ENCODE peak calls at places on chromosomes 11 and 22, in four cellular contexts. Y is IMR-90, O is mesendoderm, N is neuronal stem cell. E is an unnamed sample.

GRCh38 chr11:104164028-104164520 is at the start of gene PDGFD:
- DNase-seq in N (peak), Y (peak), O (peak), E (peak)

GRCh38 chr22:36776722-36777121 is 803 bp upstream of the IFT27 start:
- DNase-seq in N (no peak), O (no peak), Y (no peak), E (no peak)

GRCh38 chr11:66859686-66860448 is 3.0 kb downstream of the LRFN4 start:
- DNase-seq in N (no peak), Y (no peak), O (no peak), E (no peak)

GRCh38 chr11:10114593-10115404 is 179.2 kb downstream of the SBF2 start:
- DNase-seq in O (no peak), N (no peak), Y (no peak), E (peak)

GRCh38 chr22:50008151-50009040 is 4.2 kb downstream of the IL17REL start:
- DNase-seq in Y (no peak), N (no peak), O (no peak), E (no peak)

GRCh38 chr11:119688362-119688761 is 40.6 kb downstream of the NECTIN1 start:
- DNase-seq in O (no peak), Y (no peak), N (no peak), E (no peak)

GRCh38 chr22:25172153-25172552 is 27.5 kb upstream of the CRYBB3 start:
- DNase-seq in N (no peak), O (peak), Y (no peak), E (no peak)

GRCh38 chr22:23036684-23037428 is 33.5 kb upstream of the GNAZ start:
- DNase-seq in N (no peak), O (no peak), Y (peak), E (no peak)

GRCh38 chr11:20631525-20632168 is 32.2 kb downstream of the SLC6A5 start:
- DNase-seq in N (no peak), O (peak), Y (no peak), E (no peak)

GRCh38 chr11:10326080-10326964 is 21.4 kb downstream of the ADM start:
- DNase-seq in N (no peak), Y (no peak), O (no peak), E (no peak)

GRCh38 chr11:18834754-18835466 is 43.3 kb upstream of the PTPN5 start:
- DNase-seq in Y (no peak), N (no peak), O (no peak), E (no peak)

GRCh38 chr11:59266491-59266890 is 53.8 kb upstream of the MPEG1 start:
- DNase-seq in N (no peak), Y (no peak), O (no peak), E (no peak)

GRCh38 chr11:17991799-17992433 is 20.9 kb downstream of the SERGEF start:
- DNase-seq in N (no peak), Y (peak), O (peak), E (peak)

GRCh38 chr11:126148317-126148716 is 63.1 kb downstream of the RPUSD4 start:
- DNase-seq in Y (no peak), O (no peak), N (no peak), E (no peak)

GRCh38 chr11:75743711-75744563 is 24.6 kb upstream of the DGAT2 start:
- DNase-seq in O (no peak), N (no peak), Y (no peak), E (no peak)

GRCh38 chr22:35454416-35455054 is 54.6 kb downstream of the MCM5 start:
- DNase-seq in N (no peak), O (peak), Y (no peak), E (no peak)

GRCh38 chr22:42747701-42748513 is 27.2 kb upstream of the A4GALT start:
- DNase-seq in Y (peak), O (peak), N (no peak), E (peak)

GRCh38 chr11:93822359-93822758 is 28.1 kb downstream of the VSTM5 start:
- DNase-seq in N (no peak), Y (no peak), O (no peak), E (no peak)

GRCh38 chr22:30483169-30483568 is 11.4 kb upstream of the SEC14L3 start:
- DNase-seq in N (no peak), Y (no peak), O (no peak), E (peak)

GRCh38 chr22:43291381-43291780 is 51.8 kb downstream of the SCUBE1 start:
- DNase-seq in O (no peak), N (no peak), Y (no peak), E (no peak)

GRCh38 chr11:76810151-76810853 is 27.1 kb downstream of the TSKU start:
- DNase-seq in Y (no peak), O (no peak), N (no peak), E (peak)

GRCh38 chr11:77503006-77503405 is 29.1 kb upstream of the PAK1 start:
- DNase-seq in O (no peak), Y (peak), N (no peak), E (no peak)

GRCh38 chr22:43867839-43868652 is 5.7 kb upstream of the SULT4A1 start:
- DNase-seq in O (peak), N (peak), Y (peak), E (peak)

GRCh38 chr11:128522943-128523518 is 64.3 kb downstream of the ETS1 start:
- DNase-seq in N (no peak), O (no peak), Y (no peak), E (peak)

GRCh38 chr11:128523616-128524015 is 63.7 kb downstream of the ETS1 start:
- DNase-seq in Y (peak), N (no peak), O (no peak), E (peak)

GRCh38 chr11:128521697-128522062 is 65.7 kb downstream of the ETS1 start:
- DNase-seq in N (no peak), O (no peak), Y (no peak), E (peak)

GRCh38 chr11:128520886-128521696 is 66.3 kb downstream of the ETS1 start:
- DNase-seq in Y (no peak), O (no peak), N (no peak), E (no peak)

GRCh38 chr11:128522063-128522942 is 65.1 kb downstream of the ETS1 start:
- DNase-seq in O (peak), Y (peak), N (peak), E (peak)
- H2BK5ac ChIP-seq in O (peak), Y (peak), N (no peak), E (peak)

GRCh38 chr11:27294654-27295053 is 68.4 kb downstream of the CCDC34 start:
- DNase-seq in Y (no peak), N (no peak), O (no peak), E (no peak)

GRCh38 chr11:27291954-27292641 is 70.9 kb downstream of the CCDC34 start:
- DNase-seq in N (no peak), Y (no peak), O (no peak), E (no peak)

GRCh38 chr11:27293500-27294417 is 69.3 kb downstream of the CCDC34 start:
- DNase-seq in N (no peak), Y (peak), O (peak), E (no peak)

GRCh38 chr11:27291302-27291889 is 71.6 kb downstream of the CCDC34 start:
- DNase-seq in O (peak), N (no peak), Y (no peak), E (no peak)

GRCh38 chr11:27292642-27293020 is 70.4 kb downstream of the CCDC34 start:
- DNase-seq in O (no peak), N (no peak), Y (no peak), E (no peak)
- H3K4me3 ChIP-seq in O (no peak), N (no peak), Y (no peak), E (no peak)

GRCh38 chr22:28917747-28918543 is 34.6 kb downstream of the ZNRF3 start:
- DNase-seq in N (peak), Y (peak), O (peak), E (peak)
- H2BK5ac ChIP-seq in N (no peak), Y (no peak), O (peak), E (peak)

GRCh38 chr22:40107756-40108437 is 69.8 kb upstream of the TNRC6B start:
- DNase-seq in N (no peak), O (peak), Y (peak), E (peak)
- H3K4me3 ChIP-seq in N (no peak), O (no peak), Y (peak), E (no peak)

GRCh38 chr11:111938687-111939160 is 1.6 kb downstream of the DIXDC1 start:
- DNase-seq in O (peak), N (no peak), Y (peak), E (peak)

GRCh38 chr11:111935331-111936044 is 1.7 kb upstream of the DIXDC1 start:
- DNase-seq in Y (peak), O (no peak), N (no peak), E (peak)

GRCh38 chr11:111937859-111938258 is 716 bp downstream of the DIXDC1 start:
- DNase-seq in Y (no peak), N (no peak), O (peak), E (peak)

GRCh38 chr11:111936045-111936400 is 1.1 kb upstream of the DIXDC1 start:
- DNase-seq in Y (peak), N (no peak), O (no peak), E (peak)

GRCh38 chr11:111937461-111937769 is 272 bp downstream of the DIXDC1 start:
- DNase-seq in O (no peak), N (no peak), Y (no peak), E (no peak)
- H2BK5ac ChIP-seq in O (peak), N (no peak), Y (peak), E (peak)

DNA sequence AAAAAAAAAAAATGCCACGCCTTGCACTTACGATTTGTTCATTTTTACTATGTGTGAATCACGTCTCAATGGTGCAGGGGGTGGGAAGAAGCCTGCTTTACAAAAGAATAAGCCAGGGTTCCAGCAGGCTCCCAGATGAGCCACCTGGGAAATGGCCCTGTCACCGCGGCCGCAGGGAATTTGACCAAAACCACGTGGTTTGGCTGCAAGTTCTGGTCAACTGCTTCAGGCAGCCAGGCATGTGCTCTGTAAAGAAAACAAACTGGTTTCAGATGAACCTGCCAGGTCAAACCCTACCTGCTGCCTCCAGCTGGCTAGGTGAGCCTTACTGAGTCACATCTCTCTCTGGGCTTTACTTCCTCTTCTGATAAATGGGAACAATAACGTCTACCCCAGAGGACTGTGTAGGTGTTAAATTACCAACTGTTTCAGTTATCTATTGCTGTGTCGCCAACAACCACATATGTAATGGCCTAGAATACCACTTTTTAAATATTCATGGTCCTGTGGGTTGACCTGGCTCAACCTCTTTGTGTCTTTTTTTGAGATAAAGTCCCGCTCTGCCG is 30.5 kb upstream of the GCAT start:
- DNase-seq in Y (peak), N (no peak), O (peak), E (peak)
- H3K4me3 ChIP-seq in Y (no peak), N (no peak), O (no peak), E (no peak)

GRCh38 chr11:61161190-61162091 is at the start of gene VPS37C:
- DNase-seq in O (peak), N (peak), Y (peak), E (peak)
- H2BK5ac ChIP-seq in O (peak), N (peak), Y (peak), E (peak)

GRCh38 chr22:27795053-27795452 is 6.5 kb downstream of the MN1 start:
- DNase-seq in O (no peak), N (no peak), Y (no peak), E (no peak)

GRCh38 chr22:27794244-27794643 is 7.3 kb downstream of the MN1 start:
- DNase-seq in N (no peak), O (peak), Y (no peak), E (no peak)

GRCh38 chr22:27797793-27798525 is 3.6 kb downstream of the MN1 start:
- DNase-seq in O (no peak), Y (no peak), N (no peak), E (no peak)

GRCh38 chr22:27796829-27797792 is 4.4 kb downstream of the MN1 start:
- DNase-seq in N (no peak), Y (no peak), O (no peak), E (no peak)

GRCh38 chr22:27796118-27796517 is 5.4 kb downstream of the MN1 start:
- DNase-seq in Y (no peak), O (no peak), N (no peak), E (no peak)
- H3K4me3 ChIP-seq in Y (no peak), O (no peak), N (peak), E (peak)

GRCh38 chr11:73274722-73275380 is 2.7 kb downstream of the P2RY6 start:
- DNase-seq in O (no peak), Y (no peak), N (no peak), E (no peak)

GRCh38 chr11:73273246-73273890 is 1.2 kb downstream of the P2RY6 start:
- DNase-seq in O (no peak), N (no peak), Y (no peak), E (no peak)

GRCh38 chr11:73271936-73272679 is at the start of gene P2RY6:
- DNase-seq in O (peak), N (no peak), Y (peak), E (peak)

GRCh38 chr11:73270855-73271477 is 1.2 kb upstream of the P2RY6 start:
- DNase-seq in N (no peak), Y (no peak), O (no peak), E (no peak)

DNA sequence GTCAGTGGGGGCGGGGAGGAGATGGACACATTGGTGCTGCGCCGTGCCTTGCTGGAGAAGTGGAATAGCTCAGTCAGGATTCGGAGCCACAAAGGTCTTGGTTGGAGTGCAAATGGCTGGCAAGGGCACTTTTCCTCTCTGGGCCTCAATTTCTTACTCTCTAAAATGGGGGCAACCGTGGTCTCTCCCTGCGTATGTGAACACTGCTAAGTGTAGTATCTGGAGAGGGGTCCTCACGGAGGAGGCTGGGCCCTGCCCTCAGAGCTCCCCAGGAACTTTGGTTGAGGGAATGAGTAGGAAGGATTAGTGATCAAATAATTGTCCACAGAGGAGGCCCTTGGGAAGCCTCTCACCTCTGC is 521 bp downstream of the P2RY6 start:
- DNase-seq in N (no peak), O (no peak), Y (no peak), E (no peak)
- H2BK5ac ChIP-seq in N (no peak), O (no peak), Y (no peak), E (no peak)

GRCh38 chr11:38718659-38719058 is 2120.6 kb upstream of the RAG2 start:
- DNase-seq in N (no peak), O (peak), Y (no peak), E (no peak)
- H3K4me3 ChIP-seq in N (no peak), O (no peak), Y (no peak), E (no peak)